ENCODE peak calls at places on chromosome 17, in ten cellular contexts. J, W, U, O, T, H, Y, Z, A and K are unnamed samples.

GRCh38 chr17:9138161-9138717 is 116.9 kb downstream of the NTN1 start:
- DNase-seq in J (no peak), W (no peak), U (no peak), O (no peak), T (no peak), H (peak; percentile 50), Y (no peak), Z (no peak), A (no peak), K (no peak)

GRCh38 chr17:50779747-50780363 is 12.5 kb upstream of the ANKRD40CL start:
- DNase-seq in J (no peak), W (no peak), U (no peak), O (no peak), T (no peak), H (no peak), Y (no peak), Z (no peak), A (no peak), K (peak; percentile 23)

GRCh38 chr17:50196036-50196435 is 5.4 kb downstream of the COL1A1 start:
- DNase-seq in J (no peak), W (no peak), U (no peak), O (no peak), T (no peak), H (peak; percentile 29), Y (no peak), Z (no peak), A (no peak), K (no peak)

GRCh38 chr17:49249292-49249794 is 18.8 kb upstream of the PHOSPHO1 start:
- DNase-seq in J (no peak), W (no peak), U (no peak), O (no peak), T (no peak), H (peak; percentile 40), Y (no peak), Z (no peak), A (peak; percentile 58), K (no peak)

GRCh38 chr17:46982577-46982976 is 3.5 kb upstream of the RPRML start:
- DNase-seq in J (no peak), W (no peak), U (no peak), O (no peak), T (no peak), H (no peak), Y (no peak), Z (no peak), A (no peak), K (no peak)

GRCh38 chr17:29148790-29149430 is 31.3 kb downstream of the MYO18A start:
- DNase-seq in J (peak; percentile 90), W (peak; percentile 96), U (peak; percentile 67), O (peak; percentile 86), T (peak; percentile 97), H (peak; percentile 88), Y (peak; percentile 96), Z (peak; percentile 76), A (peak; percentile 95), K (peak; percentile 91)

GRCh38 chr17:51016099-51016498 is 104.6 kb downstream of the SPAG9 start:
- DNase-seq in J (no peak), W (no peak), U (no peak), O (no peak), T (no peak), H (peak; percentile 11), Y (no peak), Z (no peak), A (no peak), K (no peak)

GRCh38 chr17:77606146-77606864 is 352.2 kb upstream of the TNRC6C start:
- DNase-seq in J (no peak), W (no peak), U (no peak), O (no peak), T (no peak), H (no peak), Y (no peak), Z (no peak), A (no peak), K (no peak)

GRCh38 chr17:64020068-64020766 is at the start of gene ICAM2:
- DNase-seq in J (no peak), W (no peak), U (peak; percentile 28), O (peak; percentile 82), T (no peak), H (no peak), Y (peak; percentile 67), Z (peak; percentile 88), A (peak; percentile 5), K (peak; percentile 75)

GRCh38 chr17:42438600-42439567 is 15.8 kb upstream of the CAVIN1 start:
- DNase-seq in J (no peak), W (no peak), U (no peak), O (no peak), T (no peak), H (peak; percentile 31), Y (peak; percentile 61), Z (no peak), A (no peak), K (peak; percentile 36)

GRCh38 chr17:8225813-8226535 is 15.6 kb upstream of the AURKB start:
- DNase-seq in J (no peak), W (no peak), U (no peak), O (peak; percentile 79), T (peak; percentile 83), H (peak; percentile 82), Y (peak; percentile 84), Z (no peak), A (peak; percentile 29), K (peak; percentile 59)

GRCh38 chr17:38751803-38752118 is 780 bp upstream of the PSMB3 start:
- DNase-seq in J (no peak), W (no peak), U (no peak), O (peak; percentile 78), T (peak; percentile 94), H (peak; percentile 85), Y (peak; percentile 87), Z (peak; percentile 41), A (peak; percentile 82), K (peak; percentile 82)

GRCh38 chr17:50273654-50274040 is 619 bp upstream of the TMEM92 start:
- DNase-seq in J (no peak), W (no peak), U (no peak), O (no peak), T (no peak), H (no peak), Y (no peak), Z (no peak), A (no peak), K (no peak)

GRCh38 chr17:80424878-80425765 is 10.2 kb downstream of the ENDOV start:
- DNase-seq in J (peak; percentile 25), W (no peak), U (no peak), O (no peak), T (peak; percentile 37), H (no peak), Y (no peak), Z (no peak), A (no peak), K (no peak)

GRCh38 chr17:83096401-83097220 is 17.2 kb downstream of the METRNL start:
- DNase-seq in J (peak; percentile 75), W (no peak), U (no peak), O (no peak), T (no peak), H (no peak), Y (peak; percentile 66), Z (no peak), A (no peak), K (no peak)

GRCh38 chr17:72411124-72411563 is 290.3 kb downstream of the SOX9 start:
- DNase-seq in J (no peak), W (no peak), U (no peak), O (no peak), T (no peak), H (no peak), Y (no peak), Z (no peak), A (no peak), K (no peak)

GRCh38 chr17:47209499-47209898 is 351 bp downstream of the MYL4 start:
- DNase-seq in J (no peak), W (no peak), U (no peak), O (no peak), T (no peak), H (no peak), Y (no peak), Z (no peak), A (no peak), K (no peak)

GRCh38 chr17:30477758-30478115 is 529 bp downstream of the GOSR1 start:
- DNase-seq in J (no peak), W (no peak), U (no peak), O (no peak), T (no peak), H (peak; percentile 20), Y (peak; percentile 18), Z (no peak), A (no peak), K (no peak)

GRCh38 chr17:81399481-81400153 is 4.4 kb downstream of the BAHCC1 start:
- DNase-seq in J (peak; percentile 72), W (no peak), U (no peak), O (no peak), T (no peak), H (no peak), Y (no peak), Z (no peak), A (peak; percentile 57), K (no peak)

GRCh38 chr17:77555110-77555509 is 403.4 kb upstream of the TNRC6C start:
- DNase-seq in J (no peak), W (no peak), U (no peak), O (no peak), T (no peak), H (no peak), Y (no peak), Z (no peak), A (no peak), K (no peak)

GRCh38 chr17:14107889-14108288 is 38.6 kb downstream of the COX10 start:
- DNase-seq in J (no peak), W (no peak), U (no peak), O (no peak), T (no peak), H (no peak), Y (no peak), Z (no peak), A (no peak), K (no peak)

GRCh38 chr17:55444471-55445441 is 23.1 kb upstream of the MMD start:
- DNase-seq in J (no peak), W (no peak), U (no peak), O (no peak), T (peak; percentile 13), H (no peak), Y (peak; percentile 31), Z (no peak), A (peak; percentile 34), K (no peak)

GRCh38 chr17:7191571-7192270 is 12.6 kb upstream of the ASGR1 start:
- DNase-seq in J (peak; percentile 61), W (no peak), U (no peak), O (no peak), T (peak; percentile 86), H (no peak), Y (peak; percentile 47), Z (no peak), A (peak; percentile 75), K (no peak)

GRCh38 chr17:68108313-68109000 is 72.9 kb downstream of the KPNA2 start:
- DNase-seq in J (no peak), W (no peak), U (no peak), O (no peak), T (no peak), H (no peak), Y (no peak), Z (no peak), A (no peak), K (no peak)

GRCh38 chr17:75773808-75774470 is 8.9 kb upstream of the GALK1 start:
- DNase-seq in J (no peak), W (no peak), U (no peak), O (no peak), T (no peak), H (no peak), Y (no peak), Z (no peak), A (no peak), K (no peak)

GRCh38 chr17:7855643-7856080 is 796 bp downstream of the TMEM88 start:
- DNase-seq in J (no peak), W (no peak), U (no peak), O (no peak), T (no peak), H (no peak), Y (no peak), Z (no peak), A (no peak), K (no peak)

GRCh38 chr17:12592941-12593340 is 72.7 kb upstream of the MYOCD start:
- DNase-seq in J (no peak), W (no peak), U (no peak), O (no peak), T (no peak), H (no peak), Y (no peak), Z (no peak), A (no peak), K (no peak)

GRCh38 chr17:74055508-74056160 is 147.8 kb upstream of the RPL38 start:
- DNase-seq in J (no peak), W (no peak), U (no peak), O (no peak), T (peak; percentile 55), H (no peak), Y (no peak), Z (no peak), A (no peak), K (no peak)